ENCODE peak calls at places on chromosome 2, in four cellular contexts. W is Daoy, C is posterior cingulate gyrus, R is hepatocyte. Z is an unnamed sample.

GRCh38 chr2:101961287-101962242 is 30.2 kb upstream of the IL1R2 start:
- DNase-seq in W (no peak), R (peak; percentile 82), C (peak; percentile 39), Z (peak; percentile 76)

GRCh38 chr2:88967844-88968243 is 276.4 kb downstream of the RPIA start:
- DNase-seq in R (no peak), W (peak; percentile 8), C (no peak), Z (peak; percentile 51)

GRCh38 chr2:31075393-31075792 is 62.8 kb downstream of the GALNT14 start:
- DNase-seq in W (no peak), C (no peak), R (no peak), Z (no peak)

GRCh38 chr2:10923007-10923372 is 11.3 kb downstream of the KCNF1 start:
- DNase-seq in R (no peak), W (no peak), C (no peak), Z (no peak)

GRCh38 chr2:43798300-43798699 is 24.5 kb downstream of the DYNC2LI1 start:
- DNase-seq in W (no peak), C (no peak), R (no peak), Z (peak; percentile 5)

GRCh38 chr2:211306929-211307328 is 750.5 kb downstream of the CPS1 start:
- DNase-seq in W (no peak), R (no peak), C (no peak), Z (no peak)

GRCh38 chr2:238950551-238950950 is 102.7 kb downstream of the TWIST2 start:
- DNase-seq in C (no peak), R (no peak), W (no peak), Z (no peak)

GRCh38 chr2:15050483-15050882 is 418.0 kb downstream of the LRATD1 start:
- DNase-seq in C (no peak), R (no peak), W (no peak), Z (no peak)

GRCh38 chr2:149561309-149561926 is 26.2 kb downstream of the MMADHC start:
- DNase-seq in C (no peak), R (peak; percentile 57), W (no peak), Z (peak; percentile 86)

GRCh38 chr2:128310094-128310716 is 8.5 kb downstream of the HS6ST1 start:
- DNase-seq in W (no peak), R (no peak), C (peak; percentile 6), Z (no peak)